ENCODE peak calls at places on chromosomes 3 and 15, in six cellular contexts. L is central memory CD8-positive, alpha-beta T cell; W is aorta; B is pancreas; K is naive thymus-derived CD8-positive, alpha-beta T cell; R is left cardiac atrium. O is an unnamed sample.

GRCh38 chr3:41418961-41419691 is 219.8 kb downstream of the CTNNB1 start:
- ATAC-seq in K (no peak), B (no peak), L (peak; percentile 68), R (no peak), W (no peak), O (no peak)

GRCh38 chr3:143755978-143756377 is 92.3 kb downstream of the SLC9A9 start:
- ATAC-seq in L (no peak), K (no peak), R (no peak), B (no peak), W (no peak), O (no peak)

GRCh38 chr3:126213376-126214044 is 33.1 kb upstream of the ALDH1L1 start:
- ATAC-seq in L (no peak), W (peak; percentile 61), B (peak; percentile 46), K (no peak), R (peak; percentile 67), O (peak; percentile 60)

GRCh38 chr3:110710605-110711004 is 361.0 kb upstream of the NECTIN3 start:
- ATAC-seq in B (no peak), L (no peak), W (no peak), R (no peak), K (no peak), O (no peak)

GRCh38 chr3:12841970-12842328 is 584 bp upstream of the RPL32 start:
- ATAC-seq in R (no peak), W (no peak), K (no peak), B (no peak), L (no peak), O (no peak)

GRCh38 chr15:62559049-62559733 is 394.1 kb upstream of the C2CD4B start:
- ATAC-seq in K (no peak), W (peak; percentile 88), B (no peak), R (peak; percentile 86), L (no peak), O (peak; percentile 72)

GRCh38 chr3:127373701-127374625 is 86.1 kb upstream of the PRR20G start:
- ATAC-seq in L (no peak), K (no peak), R (no peak), B (no peak), W (no peak), O (no peak)

GRCh38 chr15:40936709-40937666 is 7.8 kb downstream of the DLL4 start:
- ATAC-seq in B (no peak), R (peak; percentile 26), W (no peak), L (no peak), K (no peak), O (no peak)